ENCODE peak calls at places on chromosomes 4 and X, in ten cellular contexts. C is OCI-LY7; I is adipocyte; K is right lobe of liver; E is CD4-positive, CD25-positive, alpha-beta regulatory T cell; O is left ventricle myocardium inferior; L is SJSA1; H is H1; D is H9; U is gastrocnemius medialis. N is an unnamed sample. For H3K4me1, the result is how much of the 10 kb centered on the place peaks cover.

GRCh38 chr4:39032218-39033085 is at the start of gene TMEM156:
- DNase-seq in C (peak), H (no peak), D (no peak), L (no peak), E (peak), I (no peak), K (no peak), O (no peak), U (no peak), N (no peak)

GRCh38 chr4:113635739-113636437 is 125.7 kb downstream of the CAMK2D start:
- DNase-seq in K (no peak), D (no peak), E (no peak), O (no peak), L (no peak), I (peak), H (no peak), C (no peak), U (no peak), N (peak)

GRCh38 chr4:38674206-38675144 is 10.5 kb downstream of the KLF3 start:
- DNase-seq in E (no peak), I (no peak), O (no peak), U (no peak), D (no peak), K (no peak), C (no peak), L (no peak), H (no peak), N (peak)

GRCh38 chr4:159434496-159435241 is 331.8 kb downstream of the RAPGEF2 start:
- DNase-seq in U (no peak), D (no peak), K (no peak), E (no peak), C (no peak), I (peak), L (no peak), H (no peak), O (no peak), N (no peak)

GRCh38 chrX:53445977-53446376 is 11.8 kb upstream of the HSD17B10 start:
- DNase-seq in E (peak), L (no peak), C (no peak), O (no peak), H (no peak), D (peak), U (peak), I (peak), K (no peak), N (peak)

GRCh38 chr4:2688697-2689096 is 67.4 kb downstream of the TNIP2 start:
- DNase-seq in I (no peak), L (no peak), E (no peak), U (no peak), H (no peak), K (no peak), C (no peak), O (no peak), D (no peak), N (no peak)

GRCh38 chr4:120921456-120922389 is 803 bp downstream of the PRDM5 start:
- DNase-seq in D (peak), C (no peak), O (peak), I (peak), H (no peak), L (peak), E (no peak), K (peak), U (peak), N (peak)

GRCh38 chr4:27100713-27101112 is 240.1 kb downstream of the STIM2 start:
- DNase-seq in U (no peak), D (no peak), L (no peak), E (no peak), K (no peak), H (no peak), I (no peak), O (no peak), C (no peak), N (no peak)

GRCh38 chr4:33780952-33781655 is 2463.2 kb downstream of the ARAP2 start:
- DNase-seq in K (no peak), D (no peak), O (no peak), U (no peak), E (no peak), C (no peak), I (peak), L (no peak), H (no peak), N (no peak)

GRCh38 chrX:145292208-145292607 is 44.9 kb downstream of the SPANXN1 start:
- DNase-seq in E (no peak), H (no peak), D (no peak), K (no peak), O (no peak), C (no peak), L (no peak), U (no peak), I (no peak), N (no peak)

GRCh38 chr4:1574601-1575417 is 109.3 kb downstream of the FAM53A start:
- DNase-seq in C (no peak), I (no peak), H (no peak), D (no peak), L (no peak), U (no peak), K (peak), O (no peak), E (no peak), N (peak)

GRCh38 chr4:107877361-107877760 is 52.6 kb downstream of the SGMS2 start:
- DNase-seq in D (no peak), L (no peak), E (no peak), U (no peak), H (no peak), I (no peak), C (no peak), O (no peak), K (no peak), N (no peak)

GRCh38 chrX:38654302-38654701 is 93.0 kb downstream of the TSPAN7 start:
- DNase-seq in E (no peak), D (no peak), C (peak), O (no peak), H (no peak), L (no peak), K (no peak), I (peak), U (no peak), N (no peak)

GRCh38 chr4:78057135-78057599 is at the start of gene FRAS1:
- DNase-seq in D (peak), C (peak), O (peak), U (peak), H (no peak), I (peak), L (no peak), E (no peak), K (peak), N (peak)

GRCh38 chr4:78720994-78721677 is 55.0 kb upstream of the BMP2K start:
- DNase-seq in E (no peak), H (no peak), D (no peak), U (peak), O (peak), C (peak), L (no peak), I (no peak), K (no peak), N (no peak)

GRCh38 chr4:42483426-42484379 is 86.4 kb downstream of the SHISA3 start:
- DNase-seq in I (peak), H (no peak), L (no peak), D (no peak), E (no peak), U (peak), C (no peak), K (no peak), O (no peak), N (no peak)

GRCh38 chrX:72126539-72127140 is 5.1 kb downstream of the RTL5 start:
- DNase-seq in U (peak), H (peak), L (peak), C (peak), D (peak), O (peak), I (peak), E (peak), K (peak), N (peak)

GRCh38 chr4:47484169-47484568 is 906 bp upstream of the ATP10D start:
- DNase-seq in I (no peak), U (no peak), L (no peak), E (no peak), K (no peak), D (no peak), H (no peak), C (no peak), O (no peak), N (no peak)

GRCh38 chr4:53777244-53777984 is 186.1 kb upstream of the LNX1 start:
- DNase-seq in K (no peak), L (no peak), O (no peak), H (no peak), D (no peak), C (no peak), E (no peak), I (peak), U (no peak), N (peak)

GRCh38 chrX:9562851-9563250 is 98.0 kb downstream of the TBL1X start:
- DNase-seq in I (peak), D (no peak), E (no peak), L (peak), C (no peak), O (no peak), U (peak), H (no peak), K (no peak), N (peak)

GRCh38 chrX:129678176-129678880 is 23.6 kb upstream of the APLN start:
- DNase-seq in D (no peak), E (peak), L (peak), K (peak), O (peak), C (no peak), U (peak), H (no peak), I (no peak), N (no peak)

GRCh38 chr4:153521467-153521866 is 55.3 kb downstream of the TMEM131L start:
- DNase-seq in I (no peak), U (no peak), O (no peak), L (no peak), K (no peak), D (no peak), H (no peak), E (no peak), C (peak), N (no peak)

GRCh38 chr4:147580396-147580795 is 36.8 kb upstream of the TMEM184C start:
- DNase-seq in H (no peak), O (no peak), K (no peak), I (no peak), L (no peak), U (no peak), C (no peak), D (no peak), E (no peak), N (no peak)

GRCh38 chrX:33128048-33128805 is 83.1 kb downstream of the DMD start:
- DNase-seq in I (no peak), O (no peak), K (no peak), L (no peak), C (peak), E (no peak), D (no peak), U (no peak), H (no peak), N (no peak)

GRCh38 chr4:18106620-18107019 is 85.1 kb upstream of the LCORL start:
- DNase-seq in H (no peak), E (no peak), K (no peak), O (no peak), L (no peak), I (no peak), D (no peak), U (no peak), C (no peak), N (no peak)

GRCh38 chr4:73446336-73446938 is 10.4 kb downstream of the AFP start:
- DNase-seq in O (no peak), H (no peak), L (no peak), C (peak), E (peak), D (no peak), K (no peak), I (peak), U (no peak), N (no peak)

GRCh38 chrX:63784902-63785692 is at the start of gene ARHGEF9:
- DNase-seq in E (no peak), O (peak), U (peak), H (peak), C (no peak), I (peak), K (no peak), L (no peak), D (peak), N (peak)

GRCh38 chr4:150217192-150217591 is 138.9 kb downstream of the DCLK2 start:
- DNase-seq in I (peak), U (no peak), K (no peak), D (no peak), E (no peak), C (peak), O (no peak), H (no peak), L (peak), N (peak)

GRCh38 chr4:17613761-17614415 is 553 bp upstream of the MED28 start:
- DNase-seq in C (peak), O (no peak), I (peak), U (no peak), K (no peak), L (peak), H (no peak), E (no peak), D (no peak), N (peak)

GRCh38 chr4:174156239-174156826 is 127.1 kb downstream of the FBXO8 start:
- DNase-seq in L (no peak), E (peak), C (peak), H (no peak), D (no peak), I (peak), O (no peak), U (no peak), K (no peak), N (no peak)

GRCh38 chr4:75630174-75630931 is at the start of gene CDKL2:
- DNase-seq in H (peak), K (peak), U (peak), L (peak), I (peak), D (peak), C (peak), O (peak), E (peak), N (peak)

GRCh38 chr4:7675612-7676320 is 241.0 kb upstream of the PSAPL1 start:
- DNase-seq in C (no peak), E (no peak), K (no peak), L (no peak), I (no peak), O (no peak), U (no peak), H (no peak), D (no peak), N (peak)

GRCh38 chr4:7676376-7676775 is 241.6 kb upstream of the PSAPL1 start:
- DNase-seq in U (no peak), E (no peak), K (no peak), L (no peak), H (no peak), C (no peak), O (no peak), I (no peak), D (no peak), N (peak)

GRCh38 chr4:7678318-7678852 is 243.7 kb upstream of the PSAPL1 start:
- DNase-seq in H (no peak), O (no peak), D (no peak), U (no peak), L (no peak), I (no peak), E (no peak), C (no peak), K (no peak), N (no peak)

GRCh38 chr4:7677799-7678301 is 243.1 kb upstream of the PSAPL1 start:
- DNase-seq in E (no peak), I (no peak), L (no peak), C (no peak), O (no peak), D (no peak), U (no peak), K (no peak), H (no peak), N (peak)

DNA sequence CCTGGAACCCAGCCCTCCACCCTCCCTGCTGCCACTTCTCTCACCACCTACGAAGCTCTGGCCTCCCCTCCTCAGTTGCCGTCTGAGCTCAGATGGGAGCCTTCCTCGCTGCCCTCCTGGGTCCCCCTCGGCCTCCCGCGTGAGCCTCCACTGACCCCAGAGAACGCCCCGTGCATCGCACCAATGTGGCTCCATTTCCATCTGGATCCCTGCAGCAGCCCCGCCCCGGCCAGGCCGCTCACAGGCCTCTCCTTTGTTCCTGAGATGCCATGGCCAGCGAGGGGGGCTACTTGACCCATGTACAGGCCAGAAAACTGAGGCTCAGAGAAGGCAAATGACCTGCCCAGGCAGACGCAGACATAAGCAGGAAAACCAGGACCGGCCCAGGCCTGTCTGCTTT is 242.4 kb upstream of the PSAPL1 start:
- DNase-seq in U (no peak), E (no peak), K (no peak), O (no peak), I (no peak), L (no peak), D (no peak), H (no peak), C (no peak), N (peak)
- H3K4me1 ChIP-seq in U (under half), E (under half), K (under half), O (under half), I (under half), L (under half), D (under half), H (under half), C (under half), N (under half)

GRCh38 chrX:65769564-65770292 is 102.3 kb downstream of the MSN start:
- DNase-seq in E (no peak), O (no peak), I (no peak), K (no peak), L (no peak), H (no peak), U (no peak), C (no peak), D (no peak), N (no peak)
- H3K4me1 ChIP-seq in E (under half), O (under half), I (under half), K (under half), L (under half), H (under half), U (under half), C (under half), D (under half), N (under half)

DNA sequence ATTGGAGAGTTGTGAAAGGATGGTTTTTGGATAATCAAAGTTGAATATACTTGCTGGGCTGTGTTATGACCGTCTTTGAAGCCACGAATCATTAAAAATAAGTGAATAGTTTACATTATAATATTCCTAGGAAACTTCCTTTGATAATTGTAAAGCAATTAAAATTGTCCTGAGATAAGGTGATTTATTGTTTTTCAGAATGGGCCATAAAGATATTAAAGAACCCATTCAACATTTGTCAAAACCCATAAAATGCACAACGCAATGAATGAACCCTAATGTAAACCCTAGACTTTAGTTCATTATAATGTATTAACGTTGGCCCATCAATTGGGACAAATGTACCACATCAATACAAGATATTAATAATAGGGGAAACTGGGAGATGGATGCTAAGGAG is 11.4 kb downstream of the FHL1 start:
- DNase-seq in C (no peak), E (no peak), L (no peak), U (no peak), K (no peak), I (no peak), H (no peak), O (no peak), D (no peak), N (no peak)
- H3K4me1 ChIP-seq in C (under half), E (under half), L (under half), U (under half), K (under half), I (under half), H (under half), O (half or more), D (under half), N (under half)

GRCh38 chr4:171521726-171522125 is 291.5 kb upstream of the GALNTL6 start:
- DNase-seq in E (no peak), I (no peak), K (no peak), H (no peak), O (no peak), U (no peak), C (no peak), D (no peak), L (no peak), N (no peak)

GRCh38 chr4:171519457-171519856 is 293.7 kb upstream of the GALNTL6 start:
- DNase-seq in O (no peak), E (no peak), D (no peak), U (no peak), L (no peak), C (no peak), I (no peak), K (no peak), H (no peak), N (no peak)

GRCh38 chr4:171524913-171525312 is 288.3 kb upstream of the GALNTL6 start:
- DNase-seq in C (no peak), D (no peak), U (no peak), K (no peak), E (no peak), O (no peak), I (no peak), L (no peak), H (no peak), N (no peak)
- H3K4me1 ChIP-seq in C (under half), D (under half), U (under half), K (under half), E (under half), O (under half), I (under half), L (under half), H (under half), N (under half)

GRCh38 chrX:19793471-19793870 is 93.9 kb downstream of the SH3KBP1 start:
- DNase-seq in D (no peak), U (no peak), C (no peak), E (no peak), O (no peak), L (no peak), K (no peak), H (no peak), I (no peak), N (no peak)
- H3K4me1 ChIP-seq in D (under half), U (under half), C (half or more), E (half or more), O (under half), L (under half), K (under half), H (under half), I (under half), N (under half)

N was measured in osteoblast.